ENCODE peak calls at places on chromosomes 2 and 18, in four cellular contexts. Y is kidney glomerular epithelial cell, N is WERI-Rb-1, R is body of pancreas. F is an unnamed sample.

GRCh38 chr2:11071207-11071606 is 84.1 kb upstream of the SLC66A3 start:
- DNase-seq in Y (no peak), N (no peak), R (no peak), F (no peak)

GRCh38 chr2:178477443-178478099 is 829 bp downstream of the FKBP7 start:
- DNase-seq in Y (no peak), N (no peak), R (no peak), F (no peak)

GRCh38 chr2:5539281-5540211 is 152.6 kb upstream of the SOX11 start:
- DNase-seq in Y (no peak), N (no peak), R (no peak), F (no peak)

GRCh38 chr18:70822167-70822566 is 533.3 kb downstream of the SOCS6 start:
- DNase-seq in Y (no peak), N (no peak), R (no peak), F (no peak)

GRCh38 chr2:75222527-75222926 is 23.2 kb upstream of the TACR1 start:
- DNase-seq in Y (no peak), N (no peak), R (no peak), F (no peak)

GRCh38 chr2:53793821-53794220 is 7.0 kb downstream of the ERLEC1 start:
- DNase-seq in Y (no peak), N (no peak), R (no peak), F (no peak)

GRCh38 chr18:10290244-10291240 is 163.9 kb upstream of the APCDD1 start:
- DNase-seq in Y (no peak), N (no peak), R (no peak), F (no peak)

GRCh38 chr2:217262916-217263315 is 403.1 kb upstream of the TNP1 start:
- DNase-seq in Y (no peak), N (no peak), R (no peak), F (no peak)

GRCh38 chr18:3451989-3452749 is 2.2 kb downstream of the TGIF1 start:
- DNase-seq in Y (no peak), N (peak; percentile 30), R (peak; percentile 47), F (peak; percentile 31)

GRCh38 chr2:235594041-235594440 is 100.2 kb downstream of the AGAP1 start:
- DNase-seq in Y (peak; percentile 77), N (no peak), R (no peak), F (peak; percentile 83)

GRCh38 chr2:150625300-150625699 is 137.8 kb upstream of the RND3 start:
- DNase-seq in Y (no peak), N (no peak), R (no peak), F (no peak)

GRCh38 chr18:37484893-37485834 is 80.4 kb downstream of the CELF4 start:
- DNase-seq in Y (peak; percentile 4), N (no peak), R (peak; percentile 38), F (peak; percentile 69)

GRCh38 chr2:158760887-158761286 is 34.2 kb upstream of the DAPL1 start:
- DNase-seq in Y (no peak), N (no peak), R (no peak), F (no peak)

GRCh38 chr2:46479265-46479664 is at the start of gene TMEM247:
- DNase-seq in Y (no peak), N (no peak), R (no peak), F (no peak)

GRCh38 chr18:63848159-63848558 is 39.3 kb upstream of the SERPINB2 start:
- DNase-seq in Y (peak; percentile 12), N (peak; percentile 44), R (no peak), F (peak; percentile 54)

GRCh38 chr18:44341759-44342158 is 338.9 kb upstream of the SETBP1 start:
- DNase-seq in Y (no peak), N (no peak), R (no peak), F (no peak)

GRCh38 chr2:229089806-229090205 is 181.3 kb downstream of the PID1 start:
- DNase-seq in Y (no peak), N (no peak), R (no peak), F (no peak)

GRCh38 chr2:15669375-15669910 is 77.8 kb downstream of the DDX1 start:
- DNase-seq in Y (no peak), N (no peak), R (no peak), F (no peak)

GRCh38 chr2:180413331-180413730 is 406.2 kb upstream of the CWC22 start:
- DNase-seq in Y (no peak), N (no peak), R (no peak), F (no peak)

GRCh38 chr18:33577688-33578370 is at the start of gene ASXL3:
- DNase-seq in Y (no peak), N (peak; percentile 17), R (peak; percentile 41), F (peak; percentile 13)

GRCh38 chr2:55080204-55080738 is 30.0 kb upstream of the RTN4 start:
- DNase-seq in Y (no peak), N (no peak), R (no peak), F (no peak)

GRCh38 chr2:231191896-231192872 is 6.2 kb upstream of the ARMC9 start:
- DNase-seq in Y (peak; percentile 26), N (peak; percentile 87), R (peak; percentile 24), F (peak; percentile 51)

GRCh38 chr2:70645733-70646420 is 92.3 kb upstream of the TGFA start:
- DNase-seq in Y (no peak), N (peak; percentile 53), R (no peak), F (peak; percentile 40)

GRCh38 chr2:108613261-108614042 is 79.2 kb downstream of the LIMS1 start:
- DNase-seq in Y (no peak), N (no peak), R (no peak), F (no peak)

F was measured in ACHN.